ENCODE peak calls at places on chromosomes 5 and 9, in ten cellular contexts. N is GM23248, V is suprapubic skin, B is HCT116, D is sigmoid colon, R is HAP-1, G is pancreas, I is lower lobe of right lung, C is astrocyte, Q is left ventricle myocardium inferior. E is an unnamed sample.
A peak's percentile ranks its signal among the peaks of the same experiment; 100 is the strongest.

GRCh38 chr5:7926296-7926695 is 57.3 kb downstream of the MTRR start:
- DNase-seq in D (no peak), R (no peak), C (peak; percentile 96), N (peak; percentile 97), B (no peak), V (no peak), Q (no peak), G (no peak), I (no peak), E (no peak)

GRCh38 chr9:134738869-134739659 is 97.5 kb downstream of the COL5A1 start:
- DNase-seq in V (peak; percentile 78), I (peak; percentile 70), D (peak; percentile 91), R (no peak), B (peak; percentile 12), C (no peak), N (peak; percentile 76), G (peak; percentile 43), Q (peak; percentile 79), E (peak; percentile 33)

GRCh38 chr9:27151693-27152397 is 42.8 kb downstream of the TEK start:
- DNase-seq in C (peak; percentile 73), D (no peak), N (peak; percentile 78), R (no peak), I (no peak), V (no peak), B (no peak), G (no peak), Q (no peak), E (peak; percentile 26)

GRCh38 chr9:81848472-81848871 is 79.8 kb upstream of the SPATA31D4 start:
- DNase-seq in C (peak; percentile 26), B (no peak), R (no peak), Q (no peak), G (no peak), N (peak; percentile 54), V (no peak), D (no peak), I (no peak), E (no peak)

GRCh38 chr9:33110686-33111085 is 34.2 kb upstream of the SMU1 start:
- DNase-seq in B (no peak), R (no peak), G (no peak), N (no peak), Q (no peak), I (no peak), D (no peak), V (no peak), C (no peak), E (no peak)

GRCh38 chr9:134130503-134131375 is 5.1 kb upstream of the WDR5 start:
- DNase-seq in R (no peak), N (peak; percentile 35), G (peak; percentile 87), C (no peak), I (peak; percentile 93), D (no peak), V (no peak), B (no peak), Q (peak; percentile 73), E (peak; percentile 64)

GRCh38 chr9:120733190-120733589 is 18.9 kb upstream of the MEGF9 start:
- DNase-seq in N (peak; percentile 80), V (no peak), B (no peak), I (peak; percentile 73), G (peak; percentile 87), C (peak; percentile 79), R (no peak), D (no peak), Q (peak; percentile 22), E (no peak)

GRCh38 chr5:137751869-137752491 is 2.2 kb downstream of the HNRNPA0 start:
- DNase-seq in G (peak; percentile 18), C (peak; percentile 50), D (no peak), R (peak; percentile 62), B (peak; percentile 64), I (no peak), N (peak; percentile 87), Q (no peak), V (no peak), E (peak; percentile 39)

GRCh38 chr9:133121200-133122166 is at the start of gene RALGDS:
- DNase-seq in I (peak; percentile 93), C (peak; percentile 47), D (peak; percentile 95), B (peak; percentile 56), Q (peak; percentile 91), G (peak; percentile 88), R (peak; percentile 81), V (peak; percentile 94), N (peak; percentile 97), E (peak; percentile 84)

GRCh38 chr5:14440598-14441401 is 140.8 kb upstream of the OTULINL start:
- DNase-seq in C (peak; percentile 95), N (peak; percentile 95), V (no peak), B (no peak), G (peak; percentile 40), R (no peak), Q (peak; percentile 72), I (no peak), D (peak; percentile 85), E (peak; percentile 83)

GRCh38 chr9:105119166-105119565 is 125.3 kb upstream of the SLC44A1 start:
- DNase-seq in D (no peak), V (no peak), G (no peak), R (no peak), B (no peak), Q (no peak), N (no peak), C (no peak), I (no peak), E (no peak)

GRCh38 chr9:85995097-85995496 is 54.2 kb downstream of the NAA35 start:
- DNase-seq in Q (no peak), I (no peak), B (no peak), D (no peak), R (no peak), C (no peak), V (no peak), G (no peak), N (no peak), E (no peak)

GRCh38 chr5:132497488-132497997 is 7.0 kb upstream of the IRF1 start:
- DNase-seq in C (peak; percentile 91), B (no peak), I (peak; percentile 70), Q (peak; percentile 71), R (no peak), D (peak; percentile 88), N (peak; percentile 97), V (peak; percentile 87), G (peak; percentile 71), E (peak; percentile 99)

GRCh38 chr9:3136999-3137675 is 293.2 kb upstream of the PUM3 start:
- DNase-seq in I (no peak), B (no peak), D (no peak), V (no peak), G (no peak), C (no peak), R (no peak), Q (no peak), N (peak; percentile 10), E (no peak)

GRCh38 chr9:88593537-88594185 is 58.7 kb downstream of the NXNL2 start:
- DNase-seq in Q (no peak), C (peak; percentile 30), D (no peak), I (no peak), N (peak; percentile 85), B (peak; percentile 34), G (peak; percentile 30), V (no peak), R (peak; percentile 24), E (peak; percentile 35)

GRCh38 chr9:134391319-134392231 is 65.3 kb downstream of the RXRA start:
- DNase-seq in B (no peak), V (no peak), N (no peak), G (no peak), I (no peak), Q (no peak), R (no peak), C (no peak), D (no peak), E (no peak)

GRCh38 chr9:70046274-70047070 is 2.8 kb downstream of the MAMDC2 start:
- DNase-seq in G (no peak), I (no peak), D (peak; percentile 79), Q (peak; percentile 25), B (no peak), R (no peak), V (no peak), N (no peak), C (no peak), E (peak; percentile 22)

GRCh38 chr5:168481330-168481788 is 4.9 kb upstream of the RARS1 start:
- DNase-seq in Q (no peak), B (no peak), D (no peak), C (no peak), N (no peak), G (no peak), V (no peak), R (no peak), I (no peak), E (no peak)

GRCh38 chr5:60470881-60471280 is 229.1 kb downstream of the DEPDC1B start:
- DNase-seq in C (no peak), B (no peak), D (no peak), Q (no peak), V (no peak), G (no peak), R (no peak), N (no peak), I (no peak), E (no peak)

DNA sequence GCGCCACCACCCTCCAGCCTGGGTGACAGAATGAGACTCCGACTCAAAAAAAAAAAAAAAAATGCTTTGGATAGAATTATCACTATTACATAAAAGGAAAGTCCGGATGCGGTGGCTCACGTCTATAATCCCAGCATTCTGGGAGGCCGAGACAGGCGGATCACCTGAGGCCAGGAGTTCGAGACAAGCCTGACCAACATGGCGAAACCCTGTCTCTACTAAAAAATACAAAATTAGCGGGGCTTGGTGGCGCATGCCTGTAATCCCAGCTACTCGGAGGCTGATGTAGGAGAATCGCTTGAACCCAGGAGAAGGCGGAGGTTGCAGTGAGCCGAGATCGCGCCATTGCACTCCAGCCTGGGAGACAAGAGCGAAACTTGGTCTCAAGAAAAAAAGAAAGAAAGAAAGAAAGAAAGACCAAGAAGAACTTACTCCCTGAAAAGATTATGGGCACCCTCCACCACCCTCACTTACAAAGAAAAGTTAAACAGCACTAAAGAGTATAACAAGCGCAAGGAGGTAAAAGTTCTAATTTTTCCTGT is 17.8 kb downstream of the CDKN2A start:
- DNase-seq in I (no peak), V (no peak), R (no peak), B (no peak), G (no peak), D (no peak), C (no peak), N (no peak), Q (no peak), E (no peak)
- H3K27me3 ChIP-seq in I (peaks cover 82% of the 10 kb centered on the region), V (peaks cover 97% of the 10 kb centered on the region), R (no peaks in the 10 kb centered on the region), B (no peaks in the 10 kb centered on the region), G (peaks cover 25% of the 10 kb centered on the region), D (peaks cover 54% of the 10 kb centered on the region), C (peaks cover 51% of the 10 kb centered on the region), N (peaks cover 54% of the 10 kb centered on the region), Q (peaks cover 98% of the 10 kb centered on the region), E (no peaks in the 10 kb centered on the region)

GRCh38 chr5:163561339-163561738 is 55.9 kb downstream of the MAT2B start:
- DNase-seq in G (no peak), D (no peak), V (no peak), C (no peak), R (no peak), B (no peak), I (no peak), N (no peak), Q (no peak), E (no peak)
- H3K27me3 ChIP-seq in G (no peaks in the 10 kb centered on the region), D (no peaks in the 10 kb centered on the region), V (peaks cover 14% of the 10 kb centered on the region), C (peaks cover 6% of the 10 kb centered on the region), R (peaks cover 47% of the 10 kb centered on the region), B (peaks cover 16% of the 10 kb centered on the region), I (peaks cover 12% of the 10 kb centered on the region), N (peaks cover 17% of the 10 kb centered on the region), Q (peaks cover 29% of the 10 kb centered on the region), E (peaks cover 3% of the 10 kb centered on the region)

GRCh38 chr5:80959768-80960442 is at the start of gene RASGRF2:
- DNase-seq in R (no peak), Q (peak; percentile 18), V (no peak), D (peak; percentile 65), I (no peak), C (peak; percentile 31), N (peak; percentile 43), B (no peak), G (no peak), E (peak; percentile 66)
- H3K27me3 ChIP-seq in R (no peaks in the 10 kb centered on the region), Q (peaks cover 93% of the 10 kb centered on the region), V (peaks cover 60% of the 10 kb centered on the region), D (no peaks in the 10 kb centered on the region), I (peaks cover 40% of the 10 kb centered on the region), C (peaks cover 9% of the 10 kb centered on the region), N (peaks cover 78% of the 10 kb centered on the region), B (peaks cover 4% of the 10 kb centered on the region), G (no peaks in the 10 kb centered on the region), E (no peaks in the 10 kb centered on the region)

GRCh38 chr9:126616521-126616976 is 2.8 kb downstream of the LMX1B start:
- DNase-seq in I (no peak), Q (no peak), D (no peak), N (no peak), C (no peak), V (no peak), B (no peak), R (no peak), G (no peak), E (no peak)
- H3K27me3 ChIP-seq in I (peaks cover 93% of the 10 kb centered on the region), Q (peaks cover 96% of the 10 kb centered on the region), D (peaks cover 66% of the 10 kb centered on the region), N (peaks cover 53% of the 10 kb centered on the region), C (peaks cover 85% of the 10 kb centered on the region), V (peaks cover 86% of the 10 kb centered on the region), B (no peaks in the 10 kb centered on the region), R (no peaks in the 10 kb centered on the region), G (no peaks in the 10 kb centered on the region), E (no peaks in the 10 kb centered on the region)